ENCODE peak calls at places on chromosome 5, in six cellular contexts. M is IMR-90, L is SHP77, Z is mucosa of gallbladder, T is AG04450, N is NB4. X is an unnamed sample.

GRCh38 chr5:146425023-146425422 is 22.1 kb upstream of the TCERG1 start:
- DNase-seq in N (peak; percentile 12), M (no peak), T (no peak), L (no peak), Z (no peak), X (no peak)

GRCh38 chr5:91022518-91022917 is 360.6 kb downstream of the ARRDC3 start:
- DNase-seq in N (no peak), Z (no peak), M (no peak), T (no peak), L (no peak), X (no peak)

GRCh38 chr5:150836703-150837102 is 9.6 kb upstream of the IRGM start:
- DNase-seq in Z (no peak), L (no peak), M (no peak), T (no peak), N (no peak), X (no peak)

GRCh38 chr5:72138943-72139467 is 31.7 kb downstream of the MAP1B start:
- DNase-seq in M (peak; percentile 97), N (peak; percentile 58), T (peak; percentile 79), Z (no peak), L (no peak), X (no peak)

GRCh38 chr5:122327110-122327509 is 15.1 kb downstream of the SNCAIP start:
- DNase-seq in T (no peak), Z (no peak), M (no peak), N (no peak), L (peak; percentile 45), X (no peak)

GRCh38 chr5:95543017-95543705 is 11.6 kb downstream of the SKIC3 start:
- DNase-seq in M (peak; percentile 32), T (no peak), L (no peak), N (no peak), Z (no peak), X (no peak)

GRCh38 chr5:32312194-32312681 is 501 bp downstream of the MTMR12 start:
- DNase-seq in T (no peak), M (peak; percentile 69), N (peak; percentile 78), Z (peak; percentile 69), L (peak; percentile 68), X (peak; percentile 78)

GRCh38 chr5:169705322-169705721 is 68.2 kb downstream of the DOCK2 start:
- DNase-seq in Z (no peak), T (no peak), L (no peak), M (no peak), N (no peak), X (no peak)

GRCh38 chr5:57366744-57367143 is 115.9 kb downstream of the ACTBL2 start:
- DNase-seq in Z (no peak), L (no peak), N (no peak), M (peak; percentile 28), T (peak; percentile 3), X (no peak)

GRCh38 chr5:9582406-9582805 is 36.5 kb upstream of the SEMA5A start:
- DNase-seq in N (no peak), M (peak; percentile 18), T (no peak), Z (no peak), L (no peak), X (no peak)

GRCh38 chr5:6250121-6250520 is 128.2 kb downstream of the MED10 start:
- DNase-seq in N (no peak), Z (no peak), M (no peak), L (no peak), T (no peak), X (no peak)

GRCh38 chr5:154771383-154771901 is 16.3 kb downstream of the LARP1 start:
- DNase-seq in N (no peak), M (peak; percentile 92), T (peak; percentile 73), Z (peak; percentile 29), L (no peak), X (no peak)

X was measured in NCI-H2171.